ENCODE peak calls at places on chromosomes 13 and 19, in ten cellular contexts. I is breast epithelium, Z is prostate gland, U is sigmoid colon, N is tibial nerve, V is uterus, E is HCT116, F is H54, W is transverse colon, O is ovary. X is an unnamed sample.

GRCh38 chr13:26186995-26187394 is 35.1 kb downstream of the RNF6 start:
- DNase-seq in I (no peak), Z (no peak), U (no peak), N (no peak), V (no peak), E (no peak), F (no peak), W (no peak), O (peak), X (no peak)

GRCh38 chr19:31223805-31224534 is 125.3 kb downstream of the TSHZ3 start:
- DNase-seq in I (no peak), Z (no peak), U (no peak), N (no peak), V (no peak), E (no peak), F (no peak), W (no peak), O (no peak), X (no peak)

GRCh38 chr13:23870356-23871146 is 18.6 kb downstream of the MIPEP start:
- DNase-seq in I (no peak), Z (no peak), U (no peak), N (no peak), V (no peak), E (no peak), F (no peak), W (no peak), O (no peak), X (no peak)

GRCh38 chr13:100298116-100298681 is 209.3 kb downstream of the PCCA start:
- DNase-seq in I (no peak), Z (no peak), U (no peak), N (no peak), V (no peak), E (no peak), F (no peak), W (no peak), O (no peak), X (no peak)

GRCh38 chr13:68124437-68125086 is 894.4 kb upstream of the PCDH9 start:
- DNase-seq in I (no peak), Z (no peak), U (no peak), N (no peak), V (no peak), E (no peak), F (no peak), W (no peak), O (no peak), X (no peak)

GRCh38 chr19:11881151-11881800 is 6.3 kb upstream of the ZNF69 start:
- DNase-seq in I (peak), Z (peak), U (no peak), N (peak), V (peak), E (peak), F (peak), W (peak), O (peak), X (no peak)

GRCh38 chr19:37654833-37655688 is at the start of gene ZFP30:
- DNase-seq in I (peak), Z (peak), U (peak), N (peak), V (peak), E (peak), F (peak), W (peak), O (peak), X (peak)

GRCh38 chr19:17266975-17267788 is at the start of gene BABAM1:
- DNase-seq in I (peak), Z (peak), U (peak), N (peak), V (peak), E (peak), F (peak), W (peak), O (peak), X (peak)

DNA sequence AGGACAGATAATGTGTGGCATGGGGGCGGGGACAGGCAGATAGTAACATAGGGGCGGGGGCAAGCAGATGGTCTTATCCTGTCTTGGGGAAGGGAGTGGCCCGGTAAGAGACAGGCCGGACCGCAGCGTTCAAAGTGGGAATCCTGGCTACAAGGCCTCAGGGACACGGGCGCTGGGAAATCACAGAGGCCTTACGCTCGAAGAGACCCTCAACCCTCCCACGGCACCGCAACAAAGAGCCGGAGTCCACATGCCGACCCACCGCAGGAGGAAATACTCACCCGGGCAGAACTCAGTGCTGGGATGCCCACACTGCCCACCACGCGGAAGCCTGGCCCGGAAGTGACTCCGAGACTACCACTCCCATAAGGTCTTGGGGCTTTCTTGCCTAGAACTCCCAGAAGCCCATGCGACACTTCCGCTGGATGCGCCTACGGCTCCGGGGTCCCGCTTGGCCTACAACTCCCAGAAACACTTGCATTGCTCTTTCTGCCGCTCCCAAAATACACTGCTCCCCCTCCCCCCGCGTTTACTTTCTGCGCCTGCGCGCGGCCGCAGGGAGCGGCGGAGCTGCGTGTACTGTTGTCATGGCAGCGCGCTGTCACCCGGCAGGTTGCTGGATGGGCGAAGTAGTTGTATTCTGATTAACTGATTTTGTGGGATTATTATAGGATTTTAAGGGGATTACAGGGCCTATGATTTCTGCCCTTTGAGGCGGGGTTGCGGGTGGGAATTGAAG is at the start of gene CTU1:
- DNase-seq in I (peak), Z (peak), U (peak), N (peak), V (peak), E (peak), F (peak), W (peak), O (peak), X (peak)
- TF ChIP-seq POLR2A in I (peak), Z (no peak), U (no peak), N (no peak), V (peak), E (peak), F (peak), W (peak), O (peak), X (peak)

GRCh38 chr19:56119585-56119978 is 1.5 kb downstream of the ZNF787 start:
- DNase-seq in I (no peak), Z (no peak), U (no peak), N (no peak), V (no peak), E (no peak), F (no peak), W (peak), O (no peak), X (peak)

GRCh38 chr19:56120371-56121179 is 520 bp downstream of the ZNF787 start:
- DNase-seq in I (no peak), Z (peak), U (peak), N (peak), V (peak), E (peak), F (peak), W (peak), O (peak), X (peak)

GRCh38 chr19:56120002-56120370 is 1.1 kb downstream of the ZNF787 start:
- DNase-seq in I (no peak), Z (no peak), U (no peak), N (no peak), V (no peak), E (no peak), F (no peak), W (no peak), O (no peak), X (peak)

GRCh38 chr19:56118666-56119584 is 2.2 kb downstream of the ZNF787 start:
- DNase-seq in I (no peak), Z (no peak), U (no peak), N (no peak), V (no peak), E (no peak), F (no peak), W (no peak), O (no peak), X (no peak)

DNA sequence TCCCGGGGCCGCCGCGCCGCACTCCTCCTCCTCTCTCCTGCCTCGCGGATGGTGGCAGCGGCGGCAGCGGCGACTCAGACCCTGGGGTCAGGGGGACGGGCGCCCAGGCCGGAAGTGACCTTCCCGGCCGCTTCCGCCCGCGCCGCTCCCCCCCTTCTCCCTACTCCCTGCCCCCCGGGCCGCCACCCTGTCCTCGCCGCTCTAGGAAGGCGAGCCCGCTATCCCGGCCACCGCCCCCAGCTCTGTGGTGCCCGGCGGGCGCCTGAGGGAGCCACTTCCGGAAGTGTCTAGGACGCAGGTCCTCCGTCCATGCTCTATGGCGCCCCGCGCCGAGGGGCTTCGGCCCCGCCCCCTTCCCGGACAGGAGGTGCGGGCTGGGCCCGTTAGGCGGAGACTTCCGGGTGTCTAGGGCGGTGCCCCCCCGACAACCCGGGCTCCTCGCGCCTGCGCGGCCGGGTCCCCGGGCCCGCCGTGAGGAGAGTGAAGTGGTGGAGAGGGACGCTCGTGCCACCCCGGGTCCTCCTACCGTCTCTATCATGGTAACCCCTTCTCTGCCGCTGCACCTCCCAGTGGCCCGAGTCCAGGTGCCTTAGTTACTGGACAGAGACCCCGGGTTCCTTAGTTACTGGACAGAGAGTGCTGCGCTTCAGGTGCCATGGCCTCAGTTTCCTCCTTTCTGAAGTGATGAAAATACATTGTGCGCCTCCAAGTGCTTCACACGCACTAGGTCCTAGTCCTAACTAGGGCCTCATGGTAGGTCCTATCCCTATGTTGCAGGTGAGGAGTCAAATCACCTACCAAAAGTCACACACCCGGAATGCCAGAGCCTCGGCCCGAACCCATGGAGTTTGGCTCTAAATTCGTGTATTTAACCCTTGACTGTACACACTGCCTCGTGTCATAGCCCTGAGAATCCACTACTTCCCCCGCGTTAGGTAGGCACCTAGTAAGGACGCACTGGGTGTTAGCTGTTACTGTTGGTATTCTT is at the start of gene ZNF787:
- DNase-seq in I (peak), Z (peak), U (peak), N (peak), V (peak), E (peak), F (peak), W (peak), O (peak), X (peak)
- TF ChIP-seq POLR2A in I (peak), Z (peak), U (no peak), N (peak), V (peak), E (no peak), F (peak), W (peak), O (peak), X (peak)

DNA sequence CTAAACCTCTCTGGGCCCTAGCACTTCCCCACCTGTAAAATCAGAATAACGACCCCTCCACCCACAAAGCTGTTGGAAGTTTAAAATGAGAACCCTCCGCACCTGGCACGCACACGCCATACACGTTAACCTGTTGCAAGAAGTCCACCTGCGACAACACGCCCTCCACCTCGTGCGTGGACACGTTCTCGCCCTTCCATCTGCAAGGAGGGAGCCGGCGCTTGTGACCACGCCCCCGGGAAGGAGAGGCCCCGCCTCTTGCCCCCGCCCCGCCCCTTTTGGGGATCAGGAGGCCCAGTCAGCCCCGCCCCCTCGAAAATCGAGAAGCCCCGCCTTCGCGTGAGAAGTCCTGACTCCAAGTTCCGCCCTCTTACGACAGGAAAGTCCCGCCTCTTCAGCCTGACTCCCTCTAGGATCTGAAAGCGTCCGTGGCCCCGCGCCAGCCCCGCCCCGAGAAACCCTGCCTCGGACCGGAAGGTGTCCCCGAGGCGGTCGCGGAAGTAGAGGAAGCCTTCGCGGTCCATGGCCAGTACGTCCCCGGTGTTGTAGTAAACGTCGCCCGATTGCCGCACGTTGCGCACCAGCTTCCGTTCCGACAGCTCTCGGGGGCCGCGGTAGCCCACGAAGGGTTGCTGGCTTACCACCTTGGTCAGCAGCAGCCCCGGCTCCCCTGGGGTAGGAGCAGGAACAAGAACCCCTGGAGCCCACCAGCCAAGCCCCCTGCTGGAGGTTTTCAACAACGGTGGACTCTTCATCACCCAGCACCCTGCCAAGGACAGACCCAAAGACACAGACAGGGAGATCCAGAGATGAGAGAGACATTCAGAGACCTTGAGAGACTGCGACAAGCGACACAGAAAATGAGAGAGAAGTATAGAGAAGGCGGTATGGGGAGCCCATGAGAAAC is 12.5 kb downstream of the SLC27A5 start:
- DNase-seq in I (peak), Z (peak), U (peak), N (peak), V (peak), E (peak), F (peak), W (peak), O (peak), X (peak)
- TF ChIP-seq POLR2A in I (peak), Z (peak), U (no peak), N (no peak), V (peak), E (peak), F (peak), W (peak), O (peak), X (no peak)

DNA sequence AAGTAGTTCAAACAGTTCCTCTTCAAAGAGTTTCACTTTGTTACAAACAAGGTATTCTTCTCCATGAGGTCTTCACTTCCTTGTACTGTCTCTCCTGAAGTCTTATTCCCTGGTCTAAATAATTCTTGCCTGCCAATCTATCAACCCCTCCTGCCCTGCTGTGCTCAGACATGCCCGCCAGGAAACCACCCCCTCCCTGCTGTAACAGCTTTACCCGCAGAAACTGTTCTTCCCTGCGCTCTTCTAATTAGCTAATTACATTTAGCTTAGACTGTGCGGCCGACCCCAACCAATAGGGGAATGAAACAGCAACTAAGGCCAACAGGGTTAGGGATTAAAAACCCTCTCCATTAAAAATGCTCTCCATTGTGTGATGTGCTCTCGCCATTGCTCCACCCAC is 46.7 kb downstream of the ZNF846 start:
- DNase-seq in I (no peak), Z (no peak), U (no peak), N (no peak), V (no peak), E (no peak), F (no peak), W (no peak), O (no peak), X (no peak)
- TF ChIP-seq POLR2A in I (no peak), Z (no peak), U (no peak), N (no peak), V (no peak), E (no peak), F (no peak), W (no peak), O (no peak), X (no peak)

DNA sequence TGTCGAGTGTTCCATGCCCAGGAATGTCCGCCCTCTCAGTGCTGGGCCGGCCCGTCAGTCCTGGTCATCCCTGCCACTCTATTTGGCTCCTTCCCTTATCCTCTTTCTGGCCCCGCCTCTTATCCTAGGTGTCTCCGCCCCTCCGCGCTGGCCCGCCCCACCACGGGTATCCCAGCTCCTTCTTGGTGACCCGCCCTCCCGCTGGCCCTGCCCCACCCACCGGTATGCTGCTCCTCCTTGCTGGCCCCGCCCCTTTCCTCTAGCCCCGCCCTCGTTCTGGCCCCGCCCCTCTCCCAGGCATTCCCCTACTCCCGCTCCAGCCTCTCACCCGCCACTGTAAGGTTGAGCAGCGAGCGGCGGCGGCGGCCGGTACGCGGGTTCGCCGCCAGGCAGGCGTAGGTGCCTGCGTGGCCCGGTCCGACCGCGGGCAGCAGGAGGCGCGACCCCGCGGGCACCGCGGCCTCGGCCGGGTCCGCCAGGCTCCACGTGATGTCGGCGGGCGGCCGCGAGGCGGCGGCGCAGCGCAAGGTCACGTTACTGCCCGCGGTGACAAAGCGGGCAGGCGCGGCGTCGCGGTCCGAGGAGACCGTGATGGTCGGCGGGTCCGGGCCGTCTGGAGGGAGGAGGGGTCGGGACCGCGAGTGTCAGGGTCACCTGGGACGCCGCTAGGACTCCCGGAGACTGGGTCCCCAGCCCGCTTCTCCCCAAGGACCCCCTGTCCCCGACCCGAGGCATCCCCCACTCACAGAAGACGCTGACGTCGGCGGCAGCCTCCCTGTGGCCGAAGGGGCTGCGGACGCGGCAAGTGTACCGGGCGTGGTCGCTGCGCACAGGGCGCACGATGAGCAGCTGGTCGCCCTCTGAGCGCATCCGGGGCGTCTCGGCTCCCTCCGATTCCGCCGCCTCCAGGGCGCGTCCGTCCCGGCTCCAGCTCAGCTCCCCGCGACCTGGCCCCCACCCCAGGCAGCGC is 2.0 kb downstream of the VSIG10L start:
- DNase-seq in I (peak), Z (peak), U (peak), N (peak), V (peak), E (peak), F (peak), W (peak), O (peak), X (peak)
- TF ChIP-seq POLR2A in I (no peak), Z (peak), U (no peak), N (peak), V (peak), E (peak), F (peak), W (no peak), O (peak), X (peak)